ENCODE peak calls at places on chromosomes 16 and 17, in four cellular contexts. W is A673, M is endothelial cell, T is ovary. B is an unnamed sample.

GRCh38 chr16:72961863-72962262 is 86.1 kb downstream of the ZFHX3 start:
- DNase-seq in W (no peak), M (no peak), T (no peak), B (no peak)

GRCh38 chr17:17506893-17507464 is 10.8 kb upstream of the RASD1 start:
- DNase-seq in W (no peak), M (no peak), T (peak), B (no peak)

GRCh38 chr17:9004132-9004960 is 17.0 kb upstream of the NTN1 start:
- DNase-seq in W (no peak), M (peak), T (no peak), B (no peak)

GRCh38 chr17:79029327-79030009 is 5.5 kb downstream of the C1QTNF1 start:
- DNase-seq in W (no peak), M (no peak), T (peak), B (no peak)

GRCh38 chr17:10135539-10136257 is 62.7 kb downstream of the GAS7 start:
- DNase-seq in W (peak), M (no peak), T (no peak), B (no peak)

GRCh38 chr17:59607817-59608403 is 11.8 kb upstream of the CLTC start:
- DNase-seq in W (peak), M (peak), T (no peak), B (peak)

GRCh38 chr16:49021136-49021535 is 260.5 kb downstream of the CBLN1 start:
- DNase-seq in W (no peak), M (no peak), T (no peak), B (no peak)

GRCh38 chr17:44587339-44587738 is 30.1 kb downstream of the FZD2 start:
- DNase-seq in W (peak), M (no peak), T (peak), B (peak)

GRCh38 chr17:82020874-82021727 is 1.6 kb downstream of the CENPX start:
- DNase-seq in W (peak), M (peak), T (peak), B (peak)

GRCh38 chr17:3919123-3919624 is 2.9 kb upstream of the P2RX1 start:
- DNase-seq in W (no peak), M (no peak), T (no peak), B (no peak)

GRCh38 chr16:77951788-77952187 is 70.6 kb upstream of the CLEC3A start:
- DNase-seq in W (peak), M (no peak), T (no peak), B (no peak)

GRCh38 chr17:55134486-55135157 is 130.1 kb upstream of the HLF start:
- DNase-seq in W (no peak), M (no peak), T (no peak), B (no peak)

GRCh38 chr17:50149425-50150353 is 788 bp downstream of the PPP1R9B start:
- DNase-seq in W (peak), M (peak), T (peak), B (peak)

GRCh38 chr17:19003966-19004600 is 481 bp downstream of the FAM83G start:
- DNase-seq in W (peak), M (no peak), T (peak), B (no peak)

GRCh38 chr17:73335591-73336503 is 24.0 kb upstream of the CDC42EP4 start:
- DNase-seq in W (no peak), M (no peak), T (no peak), B (no peak)

GRCh38 chr16:87570938-87571867 is 31.1 kb upstream of the JPH3 start:
- DNase-seq in W (no peak), M (peak), T (peak), B (peak)

GRCh38 chr17:34161600-34161999 is 93.5 kb upstream of the CCL2 start:
- DNase-seq in W (no peak), M (no peak), T (no peak), B (no peak)

GRCh38 chr16:19136549-19137196 is 22.9 kb downstream of the ITPRIPL2 start:
- DNase-seq in W (no peak), M (no peak), T (no peak), B (no peak)

GRCh38 chr17:81365601-81366585 is 29.4 kb upstream of the BAHCC1 start:
- DNase-seq in W (no peak), M (no peak), T (peak), B (no peak)

GRCh38 chr17:81681672-81682071 is 1.9 kb downstream of the ARL16 start:
- DNase-seq in W (peak), M (no peak), T (no peak), B (no peak)

GRCh38 chr16:10168258-10168657 is 14.0 kb downstream of the GRIN2A start:
- DNase-seq in W (no peak), M (no peak), T (no peak), B (no peak)

GRCh38 chr17:80920406-80920805 is 71.2 kb upstream of the CHMP6 start:
- DNase-seq in W (peak), M (no peak), T (peak), B (no peak)

GRCh38 chr16:4184038-4184702 is 57.7 kb downstream of the SRL start:
- DNase-seq in W (no peak), M (peak), T (no peak), B (no peak)

GRCh38 chr17:1611715-1612114 is 16.9 kb downstream of the SLC43A2 start:
- DNase-seq in W (no peak), M (no peak), T (no peak), B (no peak)

GRCh38 chr17:17062866-17063265 is 20.6 kb downstream of the MPRIP start:
- DNase-seq in W (no peak), M (no peak), T (peak), B (no peak)

GRCh38 chr16:66502020-66502913 is 47.7 kb downstream of the TK2 start:
- DNase-seq in W (no peak), M (no peak), T (peak), B (no peak)

GRCh38 chr16:48687421-48688038 is 77.5 kb upstream of the N4BP1 start:
- DNase-seq in W (peak), M (peak), T (peak), B (peak)

GRCh38 chr17:41480581-41480980 is 370 bp downstream of the KRT35 start:
- DNase-seq in W (no peak), M (no peak), T (no peak), B (no peak)

GRCh38 chr16:88348377-88349152 is 34.2 kb upstream of the ZNF469 start:
- DNase-seq in W (no peak), M (no peak), T (no peak), B (no peak)

GRCh38 chr17:63699638-63700527 is at the start of gene LIMD2:
- DNase-seq in W (peak), M (peak), T (peak), B (peak)

GRCh38 chr16:50821586-50821985 is 79.7 kb downstream of the CYLD start:
- DNase-seq in W (peak), M (no peak), T (no peak), B (no peak)
- TF ChIP-seq CTCF in W (peak), M (no peak), T (no peak), B (peak)

GRCh38 chr16:71443714-71444113 is 1.9 kb upstream of the TLE7 start:
- DNase-seq in W (no peak), M (no peak), T (no peak), B (no peak)

GRCh38 chr16:71442041-71442440 is at the start of gene TLE7:
- DNase-seq in W (no peak), M (no peak), T (no peak), B (no peak)

GRCh38 chr16:71439531-71439930 is 2.3 kb downstream of the TLE7 start:
- DNase-seq in W (no peak), M (no peak), T (no peak), B (no peak)

GRCh38 chr16:71440669-71441347 is 1.0 kb downstream of the TLE7 start:
- DNase-seq in W (no peak), M (peak), T (no peak), B (no peak)

GRCh38 chr16:71441348-71441781 is 489 bp downstream of the TLE7 start:
- DNase-seq in W (peak), M (no peak), T (no peak), B (peak)
- TF ChIP-seq CTCF in W (peak), M (peak), T (no peak), B (peak)

GRCh38 chr16:55466209-55466608 is 12.8 kb upstream of the MMP2 start:
- DNase-seq in W (no peak), M (no peak), T (no peak), B (no peak)
- TF ChIP-seq CTCF in W (no peak), M (no peak), T (no peak), B (no peak)

GRCh38 chr17:42577532-42578281 is at the start of gene PSMC3IP:
- DNase-seq in W (peak), M (peak), T (peak), B (peak)
- TF ChIP-seq CTCF in W (peak), M (peak), T (peak), B (peak)

GRCh38 chr17:38969281-38969680 is 2.1 kb upstream of the FBXO47 start:
- DNase-seq in W (no peak), M (no peak), T (peak), B (peak)

GRCh38 chr17:38970128-38970527 is 2.9 kb upstream of the FBXO47 start:
- DNase-seq in W (no peak), M (no peak), T (no peak), B (no peak)

GRCh38 chr17:38970804-38971203 is 3.6 kb upstream of the FBXO47 start:
- DNase-seq in W (no peak), M (no peak), T (no peak), B (no peak)

DNA sequence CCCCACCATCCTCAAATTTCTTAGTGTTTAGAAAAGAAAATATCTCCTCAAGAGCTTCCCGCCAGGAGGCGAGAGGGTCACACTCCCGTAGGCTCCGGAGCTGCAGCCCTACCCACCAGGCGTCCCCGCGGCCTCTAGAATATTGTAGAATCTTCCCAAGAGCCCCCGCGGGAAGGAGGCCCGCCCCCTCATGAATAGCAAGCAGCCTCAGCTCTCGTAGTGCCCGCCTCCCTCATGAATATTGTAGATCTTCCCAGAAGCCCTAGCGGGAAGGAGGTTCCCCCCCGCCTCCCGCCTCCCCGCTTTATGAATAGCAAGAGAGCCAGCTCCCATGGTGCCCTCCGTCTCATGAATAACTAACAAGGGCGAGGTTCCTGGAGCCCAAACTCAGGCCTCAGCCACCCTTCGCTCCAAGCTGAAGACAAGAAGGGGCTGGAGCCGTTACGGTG is at the start of gene FBXO47:
- DNase-seq in W (peak), M (peak), T (peak), B (peak)
- TF ChIP-seq CTCF in W (no peak), M (no peak), T (peak), B (no peak)

B was measured in BE2C.